ENCODE peak calls at places on chromosome 11, in five cellular contexts. C, L, A, D and B are unnamed samples.

GRCh38 chr11:68867067-68867466 is 25.4 kb upstream of the CPT1A start:
- DNase-seq in C (no peak), L (no peak), A (no peak), D (no peak), B (no peak)

GRCh38 chr11:15412054-15412453 is 297.3 kb downstream of the INSC start:
- DNase-seq in C (no peak), L (no peak), A (no peak), D (no peak), B (no peak)

GRCh38 chr11:118921121-118921928 is 4.4 kb downstream of the BCL9L start:
- DNase-seq in C (peak), L (no peak), A (no peak), D (no peak), B (no peak)

GRCh38 chr11:36751251-36751839 is 153.3 kb upstream of the RAG2 start:
- DNase-seq in C (no peak), L (no peak), A (no peak), D (no peak), B (no peak)

GRCh38 chr11:116793476-116794096 is 1.9 kb upstream of the APOA5 start:
- DNase-seq in C (no peak), L (no peak), A (no peak), D (no peak), B (no peak)

GRCh38 chr11:115637842-115638241 is 133.6 kb upstream of the CADM1 start:
- DNase-seq in C (no peak), L (no peak), A (no peak), D (no peak), B (no peak)

GRCh38 chr11:20671856-20672546 is 2.6 kb downstream of the NELL1 start:
- DNase-seq in C (no peak), L (no peak), A (peak), D (no peak), B (no peak)

GRCh38 chr11:111336582-111337256 is 38.4 kb downstream of the POU2AF3 start:
- DNase-seq in C (peak), L (peak), A (no peak), D (no peak), B (no peak)